ENCODE peak calls at places on chromosomes 6 and 20, in four cellular contexts. L is spleen, Y is nephron progenitor cell, F is PC-3. W is an unnamed sample.
A peak's percentile ranks its signal among the peaks of the same experiment; 100 is the strongest.

GRCh38 chr20:11128131-11128831 is 454.5 kb upstream of the JAG1 start:
- DNase-seq in L (no peak), Y (no peak), F (no peak), W (no peak)

GRCh38 chr6:132734694-132735236 is 20.9 kb upstream of the VNN1 start:
- DNase-seq in F (peak; percentile 40), L (no peak), Y (no peak), W (no peak)

GRCh38 chr6:5471637-5472430 is 210.5 kb downstream of the FARS2 start:
- DNase-seq in F (peak; percentile 31), Y (peak; percentile 30), L (no peak), W (peak; percentile 83)

GRCh38 chr20:13089950-13090469 is 81.2 kb downstream of the SPTLC3 start:
- DNase-seq in Y (no peak), L (no peak), F (no peak), W (no peak)

GRCh38 chr6:132814716-132815570 is 574 bp downstream of the RPS12 start:
- DNase-seq in Y (no peak), L (no peak), F (no peak), W (no peak)

GRCh38 chr20:47319517-47320252 is 36.8 kb downstream of the ZMYND8 start:
- DNase-seq in L (no peak), Y (peak; percentile 10), F (peak; percentile 96), W (no peak)

GRCh38 chr6:144310761-144311160 is 25.6 kb downstream of the UTRN start:
- DNase-seq in Y (no peak), L (no peak), F (no peak), W (no peak)

GRCh38 chr6:108958900-108959770 is 110.9 kb downstream of the ARMC2 start:
- DNase-seq in F (no peak), L (no peak), Y (no peak), W (no peak)

GRCh38 chr6:84539122-84539856 is 225.1 kb downstream of the TBX18 start:
- DNase-seq in L (no peak), F (no peak), Y (no peak), W (no peak)

GRCh38 chr6:31718294-31718693 is 3.1 kb downstream of the LY6G6D start:
- DNase-seq in F (peak; percentile 98), L (no peak), Y (no peak), W (no peak)

GRCh38 chr6:21820442-21820841 is 226.9 kb downstream of the SOX4 start:
- DNase-seq in L (no peak), Y (no peak), F (no peak), W (no peak)

GRCh38 chr6:35471836-35472345 is 3.7 kb downstream of the RPL10A start:
- DNase-seq in Y (no peak), F (no peak), L (no peak), W (no peak)

GRCh38 chr6:111745186-111745585 is 128.1 kb downstream of the FYN start:
- DNase-seq in Y (no peak), F (no peak), L (no peak), W (no peak)

GRCh38 chr20:61951695-61952533 is 113.8 kb downstream of the TAF4 start:
- DNase-seq in Y (peak; percentile 91), L (peak; percentile 46), F (no peak), W (no peak)

GRCh38 chr6:138198430-138199091 is 19.7 kb downstream of the PBOV1 start:
- DNase-seq in L (no peak), F (no peak), Y (no peak), W (no peak)

GRCh38 chr6:155274533-155274932 is 10.7 kb downstream of the CLDN20 start:
- DNase-seq in Y (no peak), L (no peak), F (no peak), W (no peak)

GRCh38 chr6:81938991-81939773 is 186.7 kb upstream of the TENT5A start:
- DNase-seq in F (peak; percentile 76), L (no peak), Y (no peak), W (no peak)

GRCh38 chr6:133606833-133607232 is 282.1 kb upstream of the TCF21 start:
- DNase-seq in Y (no peak), F (no peak), L (no peak), W (peak; percentile 45)

GRCh38 chr20:7672551-7672950 is 267.7 kb downstream of the HAO1 start:
- DNase-seq in L (no peak), F (no peak), Y (no peak), W (no peak)

GRCh38 chr6:4398806-4399205 is 263.4 kb upstream of the ECI2 start:
- DNase-seq in F (no peak), L (no peak), Y (no peak), W (no peak)

GRCh38 chr6:138500045-138500665 is 861 bp upstream of the NHSL1 start:
- DNase-seq in L (no peak), F (no peak), Y (no peak), W (no peak)

GRCh38 chr6:139449611-139450000 is 75.2 kb upstream of the CITED2 start:
- DNase-seq in F (peak; percentile 12), L (no peak), Y (no peak), W (no peak)

GRCh38 chr6:36608788-36609563 is 14.8 kb downstream of the SRSF3 start:
- DNase-seq in F (no peak), L (no peak), Y (no peak), W (no peak)

GRCh38 chr6:136549359-136550044 is 720 bp downstream of the MAP7 start:
- DNase-seq in L (peak; percentile 74), Y (peak; percentile 25), F (peak; percentile 37), W (peak; percentile 19)

GRCh38 chr6:148435386-148435785 is 92.7 kb downstream of the SASH1 start:
- DNase-seq in F (no peak), Y (no peak), L (no peak), W (no peak)

GRCh38 chr6:168888786-168889345 is 364.8 kb downstream of the THBS2 start:
- DNase-seq in Y (no peak), F (no peak), L (no peak), W (no peak)

GRCh38 chr6:75317503-75318206 is 33.1 kb upstream of the TMEM30A start:
- DNase-seq in Y (no peak), F (no peak), L (no peak), W (no peak)

GRCh38 chr6:1946583-1946982 is 298.8 kb downstream of the GMDS start:
- DNase-seq in L (no peak), F (no peak), Y (no peak), W (no peak)

GRCh38 chr6:133504761-133505160 is 263.6 kb downstream of the EYA4 start:
- DNase-seq in F (no peak), L (no peak), Y (no peak), W (no peak)

GRCh38 chr6:31126416-31127175 is 6.3 kb upstream of the CDSN start:
- DNase-seq in F (no peak), L (no peak), Y (no peak), W (no peak)

GRCh38 chr6:111761783-111762312 is 111.4 kb downstream of the FYN start:
- DNase-seq in F (no peak), L (peak; percentile 86), Y (no peak), W (no peak)

GRCh38 chr6:85703359-85703758 is 60.7 kb upstream of the SYNCRIP start:
- DNase-seq in F (no peak), Y (no peak), L (no peak), W (no peak)

GRCh38 chr6:36364669-36365479 is 22.6 kb downstream of the ETV7 start:
- DNase-seq in L (no peak), F (no peak), Y (no peak), W (no peak)

GRCh38 chr6:53179961-53180651 is 31.5 kb upstream of the GCM1 start:
- DNase-seq in Y (no peak), L (peak; percentile 77), F (no peak), W (no peak)

GRCh38 chr6:28863607-28864320 is 60.0 kb downstream of the TRIM27 start:
- DNase-seq in F (peak; percentile 91), L (peak; percentile 86), Y (peak; percentile 78), W (peak; percentile 67)

GRCh38 chr20:50799176-50799889 is 4.5 kb downstream of the BCAS4 start:
- DNase-seq in L (peak; percentile 72), F (no peak), Y (no peak), W (no peak)

GRCh38 chr6:66210964-66211363 is 503.9 kb upstream of the EYS start:
- DNase-seq in Y (no peak), F (peak; percentile 4), L (no peak), W (no peak)

GRCh38 chr6:139820191-139820590 is 445.7 kb upstream of the CITED2 start:
- DNase-seq in Y (no peak), F (peak; percentile 62), L (no peak), W (no peak)

GRCh38 chr20:21322921-21323321 is 19.8 kb downstream of the XRN2 start:
- DNase-seq in Y (no peak), L (no peak), F (no peak), W (no peak)

GRCh38 chr6:118650500-118651281 is 700 bp downstream of the CEP85L start:
- DNase-seq in F (peak; percentile 34), L (peak; percentile 89), Y (peak; percentile 65), W (peak; percentile 79)
- TF ChIP-seq CTCF in F (no peak), L (peak; percentile 37), Y (no peak), W (peak; percentile 21)

GRCh38 chr20:39778847-39779641 is 816.9 kb downstream of the DHX35 start:
- DNase-seq in Y (no peak), L (no peak), F (no peak), W (no peak)
- TF ChIP-seq CTCF in Y (no peak), L (no peak), F (no peak), W (no peak)

GRCh38 chr6:57035549-57035948 is 10.9 kb upstream of the KIAA1586 start:
- DNase-seq in F (no peak), L (no peak), Y (no peak), W (no peak)
- TF ChIP-seq CTCF in F (no peak), L (no peak), Y (no peak), W (no peak)

DNA sequence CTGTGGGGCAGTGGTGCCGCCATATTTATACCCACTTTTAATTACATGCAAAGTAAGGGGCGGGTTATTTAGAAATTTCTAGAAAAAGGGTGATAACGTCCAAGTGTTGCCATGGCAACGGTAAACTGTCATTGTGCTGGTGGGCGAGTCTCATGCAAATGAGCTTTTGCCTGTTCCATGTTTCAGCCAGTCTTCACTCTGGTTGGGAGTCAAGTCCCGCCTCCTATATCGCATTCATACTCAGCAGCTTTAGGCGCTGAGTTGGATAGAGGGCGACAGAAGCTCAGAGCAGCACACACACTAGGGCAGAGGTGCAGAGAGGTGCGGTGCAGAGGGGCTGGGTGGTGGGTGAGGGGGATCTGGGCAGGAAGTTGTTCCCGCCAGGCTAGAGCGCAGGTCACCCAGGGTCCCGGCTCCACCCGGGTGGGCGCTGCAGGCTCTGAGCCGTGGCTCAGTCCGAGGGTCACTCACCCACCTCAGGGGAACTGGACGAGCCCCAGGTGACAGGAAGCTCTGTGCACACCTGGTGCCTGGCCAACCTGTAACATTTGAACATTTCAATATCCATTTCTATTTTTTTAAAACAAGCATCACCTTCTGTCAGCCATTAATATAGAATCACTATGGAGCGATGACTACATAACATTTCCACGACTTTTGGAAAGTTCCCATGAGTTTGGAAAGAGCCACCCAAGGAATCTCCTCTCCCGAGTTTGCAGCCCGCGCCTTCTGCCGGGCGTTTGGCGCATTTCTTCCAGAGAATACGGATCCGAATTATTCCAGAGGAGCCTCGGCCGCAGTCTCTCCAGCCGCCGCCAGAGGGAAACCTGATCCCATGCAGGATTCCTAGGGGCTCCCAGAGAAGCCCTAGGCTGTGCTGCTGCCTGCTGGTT is 89.1 kb upstream of the PHACTR3 start:
- DNase-seq in L (no peak), F (peak; percentile 78), Y (peak; percentile 89), W (peak; percentile 92)
- TF ChIP-seq CTCF in L (peak; percentile 58), F (peak; percentile 80), Y (peak; percentile 90), W (peak; percentile 89)

GRCh38 chr6:160767647-160768019 is 65.6 kb downstream of the PLG start:
- DNase-seq in Y (no peak), L (no peak), F (no peak), W (no peak)
- TF ChIP-seq CTCF in Y (no peak), L (no peak), F (no peak), W (no peak)